ENCODE peak calls at places on chromosome 21, in four cellular contexts. One of them, this sample, is unnamed. For H3K4me1, the result is how much of the 10 kb centered on the place peaks cover.

GRCh38 chr21:24110846-24111245 is 1496.4 kb downstream of the MRPL39 start:
- DNase-seq in psoas muscle: no peak
- DNase-seq in sigmoid colon: no peak
- DNase-seq in ascending aorta: no peak
- DNase-seq in this sample: no peak

GRCh38 chr21:32335601-32336575 is 37.2 kb downstream of the MRAP start:
- DNase-seq in psoas muscle: no peak
- DNase-seq in sigmoid colon: no peak
- DNase-seq in ascending aorta: no peak
- DNase-seq in this sample: no peak

GRCh38 chr21:44710294-44710665 is 1.1 kb downstream of the TSPEAR start:
- DNase-seq in psoas muscle: peak
- DNase-seq in sigmoid colon: no peak
- DNase-seq in ascending aorta: no peak
- DNase-seq in this sample: no peak

GRCh38 chr21:9837946-9838801 is 683.2 kb upstream of the TPTE start:
- DNase-seq in psoas muscle: peak
- DNase-seq in sigmoid colon: peak
- DNase-seq in ascending aorta: no peak
- DNase-seq in this sample: no peak

GRCh38 chr21:38806153-38806941 is 618 bp downstream of the ETS2 start:
- DNase-seq in psoas muscle: peak
- DNase-seq in sigmoid colon: peak
- DNase-seq in ascending aorta: no peak
- DNase-seq in this sample: no peak

GRCh38 chr21:32329776-32330175 is 31.1 kb downstream of the MRAP start:
- DNase-seq in psoas muscle: no peak
- DNase-seq in sigmoid colon: peak
- DNase-seq in ascending aorta: no peak
- DNase-seq in this sample: no peak

GRCh38 chr21:28298251-28298672 is 694.4 kb downstream of the LTN1 start:
- DNase-seq in psoas muscle: no peak
- DNase-seq in sigmoid colon: no peak
- DNase-seq in ascending aorta: no peak
- DNase-seq in this sample: no peak

GRCh38 chr21:46347791-46348381 is 23.9 kb downstream of the PCNT start:
- DNase-seq in psoas muscle: peak
- DNase-seq in sigmoid colon: no peak
- DNase-seq in ascending aorta: peak
- DNase-seq in this sample: no peak

GRCh38 chr21:43697758-43698643 is 20.9 kb upstream of the PDXK start:
- DNase-seq in psoas muscle: no peak
- DNase-seq in sigmoid colon: no peak
- DNase-seq in ascending aorta: no peak
- DNase-seq in this sample: no peak

GRCh38 chr21:45590726-45591618 is 48.7 kb upstream of the SLC19A1 start:
- DNase-seq in psoas muscle: peak
- DNase-seq in sigmoid colon: peak
- DNase-seq in ascending aorta: no peak
- DNase-seq in this sample: no peak

GRCh38 chr21:45971487-45972352 is 9.8 kb upstream of the COL6A1 start:
- DNase-seq in psoas muscle: peak
- DNase-seq in sigmoid colon: peak
- DNase-seq in ascending aorta: no peak
- DNase-seq in this sample: no peak

GRCh38 chr21:44517175-44517899 is 22.7 kb downstream of the KRTAP10-1 start:
- DNase-seq in psoas muscle: peak
- DNase-seq in sigmoid colon: no peak
- DNase-seq in ascending aorta: no peak
- DNase-seq in this sample: no peak

GRCh38 chr21:35179990-35180557 is 131.0 kb upstream of the RUNX1 start:
- DNase-seq in psoas muscle: no peak
- DNase-seq in sigmoid colon: no peak
- DNase-seq in ascending aorta: no peak
- DNase-seq in this sample: no peak

GRCh38 chr21:44931137-44931500 is 8.7 kb upstream of the SLX9 start:
- DNase-seq in psoas muscle: peak
- DNase-seq in sigmoid colon: no peak
- DNase-seq in ascending aorta: no peak
- DNase-seq in this sample: no peak

GRCh38 chr21:36583591-36583990 is 103.7 kb upstream of the CLDN14 start:
- DNase-seq in psoas muscle: no peak
- DNase-seq in sigmoid colon: no peak
- DNase-seq in ascending aorta: no peak
- DNase-seq in this sample: no peak

GRCh38 chr21:36587388-36587787 is 107.5 kb upstream of the CLDN14 start:
- DNase-seq in psoas muscle: no peak
- DNase-seq in sigmoid colon: no peak
- DNase-seq in ascending aorta: no peak
- DNase-seq in this sample: no peak

GRCh38 chr21:36591326-36591970 is 107.5 kb upstream of the SIM2 start:
- DNase-seq in psoas muscle: no peak
- DNase-seq in sigmoid colon: no peak
- DNase-seq in ascending aorta: no peak
- DNase-seq in this sample: no peak

GRCh38 chr21:36584980-36585940 is 105.3 kb upstream of the CLDN14 start:
- DNase-seq in psoas muscle: no peak
- DNase-seq in sigmoid colon: no peak
- DNase-seq in ascending aorta: no peak
- DNase-seq in this sample: no peak

DNA sequence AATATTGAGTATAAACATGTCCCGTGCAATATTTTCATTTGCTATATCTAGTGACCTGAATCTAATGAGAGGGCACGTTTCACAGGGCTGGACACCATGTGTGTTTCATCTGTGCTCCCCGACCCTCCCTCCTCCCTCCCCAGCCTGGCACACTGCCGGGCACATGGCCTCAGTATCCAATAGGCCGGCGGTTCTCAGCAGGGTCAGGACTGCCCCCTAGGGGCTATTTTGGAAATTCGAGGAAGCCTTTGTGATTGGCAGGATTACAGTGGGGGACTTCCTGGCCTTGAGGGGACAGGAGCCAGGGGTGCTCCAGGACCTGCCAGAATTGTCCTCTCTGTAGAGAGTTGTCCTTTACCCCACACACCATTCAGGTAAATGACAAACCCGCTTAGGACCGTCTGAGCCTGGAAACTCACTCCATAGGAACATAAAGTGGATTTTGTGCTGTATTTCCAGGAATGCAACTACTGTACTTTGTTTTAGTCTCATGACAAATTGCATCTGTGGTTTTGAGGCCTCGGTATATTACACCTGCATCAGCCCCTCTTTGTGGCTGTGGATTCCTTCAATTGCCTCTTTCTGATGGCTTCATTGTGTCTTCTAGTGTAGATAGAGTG is 109.5 kb upstream of the SIM2 start:
- DNase-seq in psoas muscle: peak
- DNase-seq in sigmoid colon: no peak
- DNase-seq in ascending aorta: no peak
- DNase-seq in this sample: no peak
- TF ChIP-seq CTCF in psoas muscle: peak
- TF ChIP-seq CTCF in sigmoid colon: no peak
- TF ChIP-seq CTCF in ascending aorta: peak
- TF ChIP-seq CTCF in this sample: no peak

GRCh38 chr21:16307256-16307655 is 577.5 kb downstream of the USP25 start:
- DNase-seq in psoas muscle: no peak
- DNase-seq in sigmoid colon: no peak
- DNase-seq in ascending aorta: no peak
- DNase-seq in this sample: no peak

GRCh38 chr21:16304700-16305099 is 574.9 kb downstream of the USP25 start:
- DNase-seq in psoas muscle: no peak
- DNase-seq in sigmoid colon: no peak
- DNase-seq in ascending aorta: no peak
- DNase-seq in this sample: no peak

GRCh38 chr21:16305686-16306085 is 575.9 kb downstream of the USP25 start:
- DNase-seq in psoas muscle: peak
- DNase-seq in sigmoid colon: no peak
- DNase-seq in ascending aorta: no peak
- DNase-seq in this sample: no peak

GRCh38 chr21:16302851-16303282 is 573.1 kb downstream of the USP25 start:
- DNase-seq in psoas muscle: peak
- DNase-seq in sigmoid colon: peak
- DNase-seq in ascending aorta: no peak
- DNase-seq in this sample: no peak

GRCh38 chr21:16304189-16304588 is 574.4 kb downstream of the USP25 start:
- DNase-seq in psoas muscle: no peak
- DNase-seq in sigmoid colon: no peak
- DNase-seq in ascending aorta: no peak
- DNase-seq in this sample: no peak
- H3K4me1 ChIP-seq in psoas muscle: under half
- H3K4me1 ChIP-seq in sigmoid colon: under half
- H3K4me1 ChIP-seq in ascending aorta: under half
- H3K4me1 ChIP-seq in this sample: under half

GRCh38 chr21:42553435-42553834 is 39.8 kb downstream of the SLC37A1 start:
- DNase-seq in psoas muscle: no peak
- DNase-seq in sigmoid colon: no peak
- DNase-seq in ascending aorta: no peak
- DNase-seq in this sample: no peak
- TF ChIP-seq CTCF in psoas muscle: no peak
- TF ChIP-seq CTCF in sigmoid colon: no peak
- TF ChIP-seq CTCF in ascending aorta: no peak
- TF ChIP-seq CTCF in this sample: no peak

DNA sequence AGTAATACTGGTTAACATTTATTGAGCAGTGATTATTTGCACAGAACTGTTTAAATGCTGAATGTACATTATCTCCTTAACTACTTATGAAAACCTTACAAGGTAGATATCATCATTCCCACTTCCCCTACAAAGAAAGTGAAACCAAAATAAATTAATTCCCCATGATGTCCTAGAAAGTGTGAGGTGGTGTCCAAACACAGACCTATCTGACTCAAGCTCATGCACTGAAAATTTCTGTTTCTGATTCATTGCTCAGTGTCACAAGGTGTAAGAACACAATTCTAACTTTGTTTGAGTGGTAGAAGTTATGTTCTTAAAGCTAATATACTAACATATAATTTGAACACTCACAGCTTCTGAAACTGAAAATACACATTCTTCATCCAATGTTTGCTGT is 178.7 kb downstream of the MRPL39 start:
- DNase-seq in psoas muscle: no peak
- DNase-seq in sigmoid colon: no peak
- DNase-seq in ascending aorta: no peak
- DNase-seq in this sample: no peak
- H3K4me1 ChIP-seq in psoas muscle: under half
- H3K4me1 ChIP-seq in sigmoid colon: under half
- H3K4me1 ChIP-seq in ascending aorta: under half
- H3K4me1 ChIP-seq in this sample: under half

GRCh38 chr21:40568756-40569155 is 278.2 kb downstream of the DSCAM start:
- DNase-seq in psoas muscle: no peak
- DNase-seq in sigmoid colon: no peak
- DNase-seq in ascending aorta: no peak
- DNase-seq in this sample: no peak
- TF ChIP-seq CTCF in psoas muscle: no peak
- TF ChIP-seq CTCF in sigmoid colon: no peak
- TF ChIP-seq CTCF in ascending aorta: no peak
- TF ChIP-seq CTCF in this sample: no peak